ENCODE peak calls at places on chromosome 4, in ten cellular contexts. Q is AG09309, T is Daoy, X is MG63, R is AG04450, C is ELR, W is substantia nigra, G is GDM1, Z is tibial artery, D is mesenteric fat pad. L is an unnamed sample.

GRCh38 chr4:111362891-111363290 is 740.0 kb upstream of the PITX2 start:
- DNase-seq in D (no peak), C (no peak), Q (peak; percentile 88), X (peak; percentile 20), T (no peak), R (no peak), W (no peak), Z (no peak), G (no peak), L (peak; percentile 98)

GRCh38 chr4:184957451-184958115 is 60.7 kb upstream of the HELT start:
- DNase-seq in Z (no peak), D (peak; percentile 67), C (no peak), R (no peak), X (no peak), W (no peak), T (no peak), G (no peak), Q (no peak), L (no peak)

GRCh38 chr4:88697588-88698329 is at the start of gene NAP1L5:
- DNase-seq in R (no peak), T (peak; percentile 61), Q (no peak), X (peak; percentile 36), C (peak; percentile 63), D (no peak), G (peak; percentile 62), Z (peak; percentile 49), W (peak; percentile 79), L (no peak)

GRCh38 chr4:69049860-69050259 is 46.4 kb upstream of the UGT2B7 start:
- DNase-seq in W (no peak), R (no peak), C (no peak), T (no peak), Z (no peak), G (no peak), D (no peak), X (no peak), Q (no peak), L (no peak)

GRCh38 chr4:2125831-2126230 is 66.7 kb downstream of the NAT8L start:
- DNase-seq in R (no peak), G (no peak), X (no peak), T (no peak), D (no peak), Z (no peak), W (no peak), C (no peak), Q (no peak), L (no peak)

GRCh38 chr4:186204103-186204559 is 12.8 kb downstream of the CYP4V2 start:
- DNase-seq in Z (no peak), C (no peak), R (no peak), W (no peak), D (no peak), X (no peak), Q (no peak), T (no peak), G (peak; percentile 74), L (no peak)

GRCh38 chr4:7193040-7193958 is 961 bp downstream of the SORCS2 start:
- DNase-seq in Z (no peak), R (no peak), G (no peak), T (peak; percentile 50), X (no peak), C (no peak), W (peak; percentile 37), Q (no peak), D (peak; percentile 87), L (no peak)

GRCh38 chr4:176579233-176579632 is 213.5 kb downstream of the VEGFC start:
- DNase-seq in X (no peak), Z (no peak), W (no peak), T (no peak), D (no peak), G (no peak), R (no peak), C (no peak), Q (no peak), L (no peak)

GRCh38 chr4:30904161-30904560 is 184.0 kb downstream of the PCDH7 start:
- DNase-seq in C (no peak), T (no peak), X (no peak), W (no peak), G (no peak), Q (no peak), D (no peak), R (no peak), Z (no peak), L (no peak)

GRCh38 chr4:81198151-81198550 is 16.9 kb downstream of the PRKG2 start:
- DNase-seq in Z (no peak), C (no peak), R (no peak), T (no peak), W (no peak), D (no peak), Q (no peak), X (no peak), G (no peak), L (no peak)